ENCODE peak calls at places on chromosomes 7 and 10, in nine cellular contexts. B is NT2/D1; J is NCI-H146; C is HEK293T; U is HT1080; N is activated CD4-positive, CD25-positive, alpha-beta regulatory T cell; E is neural crest cell; G is stimulated activated CD8-positive, alpha-beta memory T cell treated with anti-CD3 and anti-CD28 coated beads, Interleukin-7, amount 100 ng/mL, for 24 hours; M is activated naive CD8-positive, alpha-beta T cell treated with anti-CD3 and anti-CD28 coated beads for 36 hours. I is an unnamed sample.

GRCh38 chr10:133258066-133258817 is 18.4 kb downstream of the ADAM8 start:
- DNase-seq in B (no peak), J (no peak), C (no peak), U (peak), N (no peak), E (no peak), G (no peak), M (peak), I (peak)

GRCh38 chr7:74029991-74030415 is 2.0 kb downstream of the ELN start:
- DNase-seq in B (no peak), J (no peak), C (no peak), U (no peak), N (no peak), E (no peak), G (no peak), M (no peak), I (no peak)

GRCh38 chr7:7653568-7654187 is 13.1 kb downstream of the UMAD1 start:
- DNase-seq in B (peak), J (peak), C (peak), U (no peak), N (no peak), E (peak), G (no peak), M (no peak), I (no peak)

GRCh38 chr7:151286148-151286547 is 37.7 kb upstream of the SMARCD3 start:
- DNase-seq in B (no peak), J (no peak), C (no peak), U (no peak), N (no peak), E (no peak), G (no peak), M (peak), I (no peak)

GRCh38 chr10:10797467-10797866 is 220.2 kb upstream of the CELF2 start:
- DNase-seq in B (no peak), J (no peak), C (no peak), U (no peak), N (no peak), E (no peak), G (no peak), M (no peak), I (no peak)

GRCh38 chr7:27149817-27150567 is 2.4 kb downstream of the HOXA3 start:
- DNase-seq in B (no peak), J (peak), C (no peak), U (no peak), N (no peak), E (no peak), G (no peak), M (no peak), I (no peak)

GRCh38 chr7:91398341-91398740 is 134.1 kb downstream of the FZD1 start:
- DNase-seq in B (no peak), J (peak), C (no peak), U (no peak), N (no peak), E (no peak), G (no peak), M (no peak), I (no peak)

GRCh38 chr10:128180843-128181242 is 54.6 kb upstream of the MKI67 start:
- DNase-seq in B (no peak), J (no peak), C (no peak), U (peak), N (no peak), E (no peak), G (no peak), M (peak), I (peak)

GRCh38 chr10:102894491-102895213 is 23.4 kb upstream of the CNNM2 start:
- DNase-seq in B (no peak), J (no peak), C (no peak), U (no peak), N (no peak), E (no peak), G (no peak), M (no peak), I (no peak)

GRCh38 chr10:129174167-129175014 is 292.6 kb upstream of the MGMT start:
- DNase-seq in B (no peak), J (no peak), C (no peak), U (no peak), N (no peak), E (no peak), G (no peak), M (no peak), I (no peak)

GRCh38 chr10:68489919-68490318 is 18.1 kb upstream of the DNA2 start:
- DNase-seq in B (no peak), J (no peak), C (no peak), U (no peak), N (no peak), E (no peak), G (no peak), M (no peak), I (no peak)

GRCh38 chr7:142833174-142834027 is 21.5 kb upstream of the EPHB6 start:
- DNase-seq in B (no peak), J (no peak), C (no peak), U (peak), N (no peak), E (no peak), G (no peak), M (no peak), I (no peak)

GRCh38 chr10:100568937-100569336 is 33.2 kb downstream of the HIF1AN start:
- DNase-seq in B (no peak), J (no peak), C (no peak), U (no peak), N (no peak), E (no peak), G (no peak), M (no peak), I (no peak)

GRCh38 chr7:11699666-11700065 is 132.3 kb downstream of the THSD7A start:
- DNase-seq in B (no peak), J (no peak), C (no peak), U (no peak), N (no peak), E (no peak), G (no peak), M (no peak), I (no peak)

GRCh38 chr7:116231543-116232401 is 21.4 kb downstream of the TES start:
- DNase-seq in B (no peak), J (no peak), C (no peak), U (peak), N (no peak), E (no peak), G (no peak), M (no peak), I (no peak)

GRCh38 chr10:7984896-7985295 is 69.6 kb upstream of the GATA3 start:
- DNase-seq in B (no peak), J (no peak), C (no peak), U (no peak), N (no peak), E (no peak), G (no peak), M (no peak), I (no peak)

GRCh38 chr10:113115534-113115933 is 165.5 kb downstream of the TCF7L2 start:
- DNase-seq in B (no peak), J (no peak), C (no peak), U (no peak), N (no peak), E (no peak), G (no peak), M (no peak), I (no peak)

GRCh38 chr7:99505324-99505662 is 831 bp downstream of the ZKSCAN5 start:
- DNase-seq in B (no peak), J (no peak), C (no peak), U (no peak), N (no peak), E (no peak), G (no peak), M (no peak), I (no peak)

GRCh38 chr7:102463841-102464576 is 654 bp downstream of the ALKBH4 start:
- DNase-seq in B (no peak), J (peak), C (no peak), U (no peak), N (no peak), E (no peak), G (no peak), M (no peak), I (no peak)

GRCh38 chr10:108346066-108346465 is 1181.6 kb upstream of the SORCS1 start:
- DNase-seq in B (no peak), J (no peak), C (no peak), U (no peak), N (no peak), E (no peak), G (no peak), M (no peak), I (no peak)

GRCh38 chr7:106111671-106112117 is 418 bp downstream of the SYPL1 start:
- DNase-seq in B (no peak), J (peak), C (peak), U (no peak), N (peak), E (no peak), G (no peak), M (peak), I (no peak)